ENCODE peak calls at places on chromosome 2, in four cellular contexts. B is endothelial cell of umbilical vein; X is stimulated activated CD8-positive, alpha-beta memory T cell treated with anti-CD3 and anti-CD28 coated beads, Interleukin-2, amount 100 ng/mL, for 1 hour; V is iPS-NIHi11. N is an unnamed sample.

GRCh38 chr2:63060079-63060482 is 9.5 kb downstream of the OTX1 start:
- DNase-seq in X (no peak), B (peak), V (no peak), N (no peak)

GRCh38 chr2:207423886-207424285 is 105.9 kb upstream of the CREB1 start:
- DNase-seq in X (peak), B (no peak), V (no peak), N (no peak)

GRCh38 chr2:237297421-237298155 is 116.4 kb downstream of the COL6A3 start:
- DNase-seq in X (no peak), V (no peak), B (no peak), N (no peak)

GRCh38 chr2:231305221-231305620 is 90.3 kb upstream of the B3GNT7 start:
- DNase-seq in X (no peak), V (no peak), B (no peak), N (no peak)

GRCh38 chr2:178280261-178280852 is 86.0 kb downstream of the OSBPL6 start:
- DNase-seq in X (no peak), V (peak), B (peak), N (peak)

GRCh38 chr2:84494070-84494469 is 22.2 kb upstream of the DNAH6 start:
- DNase-seq in B (peak), X (no peak), V (no peak), N (peak)

GRCh38 chr2:219643788-219644398 is 16.5 kb downstream of the SLC4A3 start:
- DNase-seq in V (no peak), X (no peak), B (no peak), N (no peak)

GRCh38 chr2:9430316-9431293 is 7.2 kb downstream of the CPSF3 start:
- DNase-seq in B (peak), X (no peak), V (no peak), N (peak)

GRCh38 chr2:18301421-18302139 is 258.9 kb downstream of the RDH14 start:
- DNase-seq in V (no peak), B (no peak), X (no peak), N (no peak)

GRCh38 chr2:3299703-3300102 is 77.9 kb downstream of the EIPR1 start:
- DNase-seq in X (no peak), B (no peak), V (no peak), N (no peak)

GRCh38 chr2:176066645-176067586 is 16.8 kb downstream of the EVX2 start:
- DNase-seq in B (no peak), X (no peak), V (peak), N (no peak)

GRCh38 chr2:40240067-40240466 is 211.8 kb downstream of the SLC8A1 start:
- DNase-seq in X (no peak), B (peak), V (no peak), N (no peak)

GRCh38 chr2:26018184-26018716 is 15.6 kb upstream of the RAB10 start:
- DNase-seq in B (peak), V (peak), X (no peak), N (peak)

GRCh38 chr2:132438650-132439030 is 22.0 kb downstream of the GPR39 start:
- DNase-seq in X (no peak), V (no peak), B (peak), N (peak)

GRCh38 chr2:164328310-164328709 is 293.0 kb downstream of the GRB14 start:
- DNase-seq in V (no peak), X (no peak), B (no peak), N (no peak)

GRCh38 chr2:36659872-36660312 is 36.6 kb upstream of the VIT start:
- DNase-seq in B (peak), V (no peak), X (no peak), N (no peak)

GRCh38 chr2:98487806-98488189 is 43.1 kb downstream of the INPP4A start:
- DNase-seq in B (peak), V (peak), X (no peak), N (peak)

N was measured in dermis microvascular lymphatic vessel endothelial cell.